ENCODE peak calls at places on chromosome 1, in five cellular contexts. One of them, this sample, is unnamed.

GRCh38 chr1:30727796-30728195 is 4.4 kb upstream of the MATN1 start:
- DNase-seq in HCEC 1CT: no peak
- DNase-seq in neural progenitor cell: no peak
- DNase-seq in body of pancreas: no peak
- DNase-seq in progenitor cell of endocrine pancreas: no peak
- DNase-seq in this sample: no peak

GRCh38 chr1:51417496-51418383 is 87.4 kb upstream of the TTC39A start:
- DNase-seq in progenitor cell of endocrine pancreas: no peak
- DNase-seq in HCEC 1CT: peak; percentile 2
- DNase-seq in body of pancreas: no peak
- DNase-seq in neural progenitor cell: no peak
- DNase-seq in this sample: peak; percentile 66

GRCh38 chr1:6108476-6108875 is 62.8 kb downstream of the KCNAB2 start:
- DNase-seq in neural progenitor cell: no peak
- DNase-seq in progenitor cell of endocrine pancreas: no peak
- DNase-seq in body of pancreas: no peak
- DNase-seq in HCEC 1CT: no peak
- DNase-seq in this sample: no peak

GRCh38 chr1:117346206-117346928 is 20.9 kb upstream of the MAN1A2 start:
- DNase-seq in progenitor cell of endocrine pancreas: no peak
- DNase-seq in body of pancreas: no peak
- DNase-seq in HCEC 1CT: peak; percentile 85
- DNase-seq in neural progenitor cell: no peak
- DNase-seq in this sample: no peak

GRCh38 chr1:245748246-245748645 is 593.5 kb downstream of the KIF26B start:
- DNase-seq in body of pancreas: no peak
- DNase-seq in progenitor cell of endocrine pancreas: no peak
- DNase-seq in neural progenitor cell: peak; percentile 82
- DNase-seq in HCEC 1CT: no peak
- DNase-seq in this sample: no peak

GRCh38 chr1:149995927-149996326 is 14.6 kb downstream of the OTUD7B start:
- DNase-seq in progenitor cell of endocrine pancreas: no peak
- DNase-seq in neural progenitor cell: no peak
- DNase-seq in HCEC 1CT: peak; percentile 51
- DNase-seq in body of pancreas: no peak
- DNase-seq in this sample: no peak

GRCh38 chr1:226355679-226356583 is 47.0 kb upstream of the LIN9 start:
- DNase-seq in neural progenitor cell: no peak
- DNase-seq in body of pancreas: no peak
- DNase-seq in progenitor cell of endocrine pancreas: no peak
- DNase-seq in HCEC 1CT: no peak
- DNase-seq in this sample: no peak

GRCh38 chr1:90781429-90782020 is 64.4 kb upstream of the BARHL2 start:
- DNase-seq in neural progenitor cell: no peak
- DNase-seq in body of pancreas: no peak
- DNase-seq in HCEC 1CT: no peak
- DNase-seq in progenitor cell of endocrine pancreas: no peak
- DNase-seq in this sample: no peak

GRCh38 chr1:155134858-155135415 is 715 bp upstream of the SLC50A1 start:
- DNase-seq in progenitor cell of endocrine pancreas: peak; percentile 52
- DNase-seq in HCEC 1CT: peak; percentile 88
- DNase-seq in neural progenitor cell: peak; percentile 75
- DNase-seq in body of pancreas: peak; percentile 95
- DNase-seq in this sample: peak; percentile 95